ENCODE peak calls at places on chromosome 9, in seven cellular contexts. One of them, this sample, is unnamed.

GRCh38 chr9:37929441-37929895 is 25.5 kb upstream of the SLC25A51 start:
- DNase-seq in LoVo: no peak
- DNase-seq in amniotic stem cell: no peak
- DNase-seq in NCI-H69: no peak
- DNase-seq in ecto neural progenitor cell: no peak
- DNase-seq in SHP77 treated with DMSO at 0.1 percent for 48 hours: no peak
- DNase-seq in D341Med: no peak
- DNase-seq in this sample: no peak

GRCh38 chr9:102911185-102911584 is 83.9 kb upstream of the CYLC2 start:
- DNase-seq in LoVo: no peak
- DNase-seq in amniotic stem cell: no peak
- DNase-seq in NCI-H69: no peak
- DNase-seq in ecto neural progenitor cell: no peak
- DNase-seq in SHP77 treated with DMSO at 0.1 percent for 48 hours: no peak
- DNase-seq in D341Med: no peak
- DNase-seq in this sample: no peak

GRCh38 chr9:107999011-107999410 is 509.4 kb upstream of the KLF4 start:
- DNase-seq in LoVo: no peak
- DNase-seq in amniotic stem cell: no peak
- DNase-seq in NCI-H69: peak
- DNase-seq in ecto neural progenitor cell: peak
- DNase-seq in SHP77 treated with DMSO at 0.1 percent for 48 hours: no peak
- DNase-seq in D341Med: no peak
- DNase-seq in this sample: no peak

GRCh38 chr9:37947987-37948386 is 44.1 kb upstream of the SLC25A51 start:
- DNase-seq in LoVo: no peak
- DNase-seq in amniotic stem cell: no peak
- DNase-seq in NCI-H69: no peak
- DNase-seq in ecto neural progenitor cell: no peak
- DNase-seq in SHP77 treated with DMSO at 0.1 percent for 48 hours: no peak
- DNase-seq in D341Med: no peak
- DNase-seq in this sample: no peak

GRCh38 chr9:109164040-109164439 is 3.0 kb downstream of the FRRS1L start:
- DNase-seq in LoVo: no peak
- DNase-seq in amniotic stem cell: no peak
- DNase-seq in NCI-H69: no peak
- DNase-seq in ecto neural progenitor cell: no peak
- DNase-seq in SHP77 treated with DMSO at 0.1 percent for 48 hours: no peak
- DNase-seq in D341Med: no peak
- DNase-seq in this sample: no peak

GRCh38 chr9:5452286-5452609 is 1.9 kb downstream of the CD274 start:
- DNase-seq in LoVo: no peak
- DNase-seq in amniotic stem cell: no peak
- DNase-seq in NCI-H69: no peak
- DNase-seq in ecto neural progenitor cell: no peak
- DNase-seq in SHP77 treated with DMSO at 0.1 percent for 48 hours: no peak
- DNase-seq in D341Med: no peak
- DNase-seq in this sample: no peak

GRCh38 chr9:15837079-15837679 is 284.3 kb downstream of the CCDC171 start:
- DNase-seq in LoVo: peak
- DNase-seq in amniotic stem cell: peak
- DNase-seq in NCI-H69: peak
- DNase-seq in ecto neural progenitor cell: no peak
- DNase-seq in SHP77 treated with DMSO at 0.1 percent for 48 hours: peak
- DNase-seq in D341Med: peak
- DNase-seq in this sample: peak

GRCh38 chr9:8208465-8208864 is 408.9 kb upstream of the DMAC1 start:
- DNase-seq in LoVo: no peak
- DNase-seq in amniotic stem cell: no peak
- DNase-seq in NCI-H69: no peak
- DNase-seq in ecto neural progenitor cell: no peak
- DNase-seq in SHP77 treated with DMSO at 0.1 percent for 48 hours: no peak
- DNase-seq in D341Med: no peak
- DNase-seq in this sample: no peak

GRCh38 chr9:16105576-16105975 is 552.7 kb downstream of the CCDC171 start:
- DNase-seq in LoVo: no peak
- DNase-seq in amniotic stem cell: no peak
- DNase-seq in NCI-H69: no peak
- DNase-seq in ecto neural progenitor cell: no peak
- DNase-seq in SHP77 treated with DMSO at 0.1 percent for 48 hours: no peak
- DNase-seq in D341Med: no peak
- DNase-seq in this sample: no peak

GRCh38 chr9:124293712-124294504 is 36.2 kb downstream of the NEK6 start:
- DNase-seq in LoVo: no peak
- DNase-seq in amniotic stem cell: no peak
- DNase-seq in NCI-H69: peak
- DNase-seq in ecto neural progenitor cell: no peak
- DNase-seq in SHP77 treated with DMSO at 0.1 percent for 48 hours: no peak
- DNase-seq in D341Med: no peak
- DNase-seq in this sample: no peak

GRCh38 chr9:138104251-138105122 is 226.9 kb downstream of the CACNA1B start:
- DNase-seq in LoVo: no peak
- DNase-seq in amniotic stem cell: no peak
- DNase-seq in NCI-H69: no peak
- DNase-seq in ecto neural progenitor cell: peak
- DNase-seq in SHP77 treated with DMSO at 0.1 percent for 48 hours: no peak
- DNase-seq in D341Med: peak
- DNase-seq in this sample: no peak

GRCh38 chr9:126465977-126466376 is 139.3 kb downstream of the MVB12B start:
- DNase-seq in LoVo: no peak
- DNase-seq in amniotic stem cell: no peak
- DNase-seq in NCI-H69: no peak
- DNase-seq in ecto neural progenitor cell: no peak
- DNase-seq in SHP77 treated with DMSO at 0.1 percent for 48 hours: no peak
- DNase-seq in D341Med: no peak
- DNase-seq in this sample: no peak

GRCh38 chr9:31821583-31821982 is 562.9 kb upstream of the ACO1 start:
- DNase-seq in LoVo: no peak
- DNase-seq in amniotic stem cell: no peak
- DNase-seq in NCI-H69: no peak
- DNase-seq in ecto neural progenitor cell: no peak
- DNase-seq in SHP77 treated with DMSO at 0.1 percent for 48 hours: no peak
- DNase-seq in D341Med: no peak
- DNase-seq in this sample: no peak

GRCh38 chr9:98805506-98806272 is 1.8 kb upstream of the GALNT12 start:
- DNase-seq in LoVo: no peak
- DNase-seq in amniotic stem cell: no peak
- DNase-seq in NCI-H69: no peak
- DNase-seq in ecto neural progenitor cell: no peak
- DNase-seq in SHP77 treated with DMSO at 0.1 percent for 48 hours: no peak
- DNase-seq in D341Med: no peak
- DNase-seq in this sample: no peak

GRCh38 chr9:14021871-14022525 is 291.9 kb downstream of the NFIB start:
- DNase-seq in LoVo: no peak
- DNase-seq in amniotic stem cell: no peak
- DNase-seq in NCI-H69: no peak
- DNase-seq in ecto neural progenitor cell: no peak
- DNase-seq in SHP77 treated with DMSO at 0.1 percent for 48 hours: no peak
- DNase-seq in D341Med: no peak
- DNase-seq in this sample: no peak

GRCh38 chr9:114110180-114110579 is 11.1 kb upstream of the KIF12 start:
- DNase-seq in LoVo: no peak
- DNase-seq in amniotic stem cell: no peak
- DNase-seq in NCI-H69: no peak
- DNase-seq in ecto neural progenitor cell: no peak
- DNase-seq in SHP77 treated with DMSO at 0.1 percent for 48 hours: no peak
- DNase-seq in D341Med: no peak
- DNase-seq in this sample: no peak

GRCh38 chr9:97853844-97854695 is 1.0 kb downstream of the FOXE1 start:
- DNase-seq in LoVo: no peak
- DNase-seq in amniotic stem cell: no peak
- DNase-seq in NCI-H69: peak
- DNase-seq in ecto neural progenitor cell: no peak
- DNase-seq in SHP77 treated with DMSO at 0.1 percent for 48 hours: no peak
- DNase-seq in D341Med: peak
- DNase-seq in this sample: peak

GRCh38 chr9:129258823-129259301 is 80.8 kb upstream of the IER5L start:
- DNase-seq in LoVo: no peak
- DNase-seq in amniotic stem cell: no peak
- DNase-seq in NCI-H69: no peak
- DNase-seq in ecto neural progenitor cell: no peak
- DNase-seq in SHP77 treated with DMSO at 0.1 percent for 48 hours: no peak
- DNase-seq in D341Med: no peak
- DNase-seq in this sample: no peak

GRCh38 chr9:114286146-114286679 is 36.7 kb upstream of the ORM1 start:
- DNase-seq in LoVo: no peak
- DNase-seq in amniotic stem cell: no peak
- DNase-seq in NCI-H69: no peak
- DNase-seq in ecto neural progenitor cell: peak
- DNase-seq in SHP77 treated with DMSO at 0.1 percent for 48 hours: no peak
- DNase-seq in D341Med: no peak
- DNase-seq in this sample: no peak

GRCh38 chr9:107792596-107792995 is 303.0 kb upstream of the KLF4 start:
- DNase-seq in LoVo: peak
- DNase-seq in amniotic stem cell: no peak
- DNase-seq in NCI-H69: no peak
- DNase-seq in ecto neural progenitor cell: no peak
- DNase-seq in SHP77 treated with DMSO at 0.1 percent for 48 hours: no peak
- DNase-seq in D341Med: no peak
- DNase-seq in this sample: no peak

GRCh38 chr9:99807276-99807852 is 14.3 kb upstream of the NR4A3 start:
- DNase-seq in LoVo: peak
- DNase-seq in amniotic stem cell: peak
- DNase-seq in NCI-H69: peak
- DNase-seq in ecto neural progenitor cell: peak
- DNase-seq in SHP77 treated with DMSO at 0.1 percent for 48 hours: peak
- DNase-seq in D341Med: peak
- DNase-seq in this sample: peak

GRCh38 chr9:35495984-35496383 is 6.1 kb downstream of the RUSC2 start:
- DNase-seq in LoVo: no peak
- DNase-seq in amniotic stem cell: no peak
- DNase-seq in NCI-H69: no peak
- DNase-seq in ecto neural progenitor cell: no peak
- DNase-seq in SHP77 treated with DMSO at 0.1 percent for 48 hours: no peak
- DNase-seq in D341Med: no peak
- DNase-seq in this sample: no peak

GRCh38 chr9:127104465-127105311 is 17.7 kb downstream of the ANGPTL2 start:
- DNase-seq in LoVo: no peak
- DNase-seq in amniotic stem cell: no peak
- DNase-seq in NCI-H69: peak
- DNase-seq in ecto neural progenitor cell: no peak
- DNase-seq in SHP77 treated with DMSO at 0.1 percent for 48 hours: no peak
- DNase-seq in D341Med: no peak
- DNase-seq in this sample: peak

GRCh38 chr9:133769511-133770075 is 31.4 kb upstream of the SARDH start:
- DNase-seq in LoVo: no peak
- DNase-seq in amniotic stem cell: no peak
- DNase-seq in NCI-H69: no peak
- DNase-seq in ecto neural progenitor cell: no peak
- DNase-seq in SHP77 treated with DMSO at 0.1 percent for 48 hours: no peak
- DNase-seq in D341Med: no peak
- DNase-seq in this sample: no peak

GRCh38 chr9:114050226-114050568 is 27.9 kb downstream of the AMBP start:
- DNase-seq in LoVo: no peak
- DNase-seq in amniotic stem cell: no peak
- DNase-seq in NCI-H69: no peak
- DNase-seq in ecto neural progenitor cell: no peak
- DNase-seq in SHP77 treated with DMSO at 0.1 percent for 48 hours: no peak
- DNase-seq in D341Med: no peak
- DNase-seq in this sample: no peak

GRCh38 chr9:121995997-121996396 is 97.1 kb downstream of the TTLL11 start:
- DNase-seq in LoVo: no peak
- DNase-seq in amniotic stem cell: no peak
- DNase-seq in NCI-H69: no peak
- DNase-seq in ecto neural progenitor cell: no peak
- DNase-seq in SHP77 treated with DMSO at 0.1 percent for 48 hours: no peak
- DNase-seq in D341Med: no peak
- DNase-seq in this sample: no peak

GRCh38 chr9:92242779-92243136 is 50.7 kb downstream of the IARS1 start:
- DNase-seq in LoVo: no peak
- DNase-seq in amniotic stem cell: no peak
- DNase-seq in NCI-H69: no peak
- DNase-seq in ecto neural progenitor cell: no peak
- DNase-seq in SHP77 treated with DMSO at 0.1 percent for 48 hours: no peak
- DNase-seq in D341Med: no peak
- DNase-seq in this sample: no peak

GRCh38 chr9:131640438-131641181 is 95.3 kb downstream of the PRRT1B start:
- DNase-seq in LoVo: no peak
- DNase-seq in amniotic stem cell: no peak
- DNase-seq in NCI-H69: no peak
- DNase-seq in ecto neural progenitor cell: no peak
- DNase-seq in SHP77 treated with DMSO at 0.1 percent for 48 hours: no peak
- DNase-seq in D341Med: no peak
- DNase-seq in this sample: no peak

GRCh38 chr9:88531920-88532319 is 3.1 kb upstream of the NXNL2 start:
- DNase-seq in LoVo: no peak
- DNase-seq in amniotic stem cell: no peak
- DNase-seq in NCI-H69: peak
- DNase-seq in ecto neural progenitor cell: no peak
- DNase-seq in SHP77 treated with DMSO at 0.1 percent for 48 hours: no peak
- DNase-seq in D341Med: no peak
- DNase-seq in this sample: no peak

GRCh38 chr9:84277646-84278045 is 62.9 kb downstream of the SLC28A3 start:
- DNase-seq in LoVo: peak
- DNase-seq in amniotic stem cell: no peak
- DNase-seq in NCI-H69: no peak
- DNase-seq in ecto neural progenitor cell: no peak
- DNase-seq in SHP77 treated with DMSO at 0.1 percent for 48 hours: no peak
- DNase-seq in D341Med: no peak
- DNase-seq in this sample: no peak

GRCh38 chr9:136568288-136569081 is 22.6 kb upstream of the NOTCH1 start:
- DNase-seq in LoVo: no peak
- DNase-seq in amniotic stem cell: no peak
- DNase-seq in NCI-H69: no peak
- DNase-seq in ecto neural progenitor cell: no peak
- DNase-seq in SHP77 treated with DMSO at 0.1 percent for 48 hours: no peak
- DNase-seq in D341Med: no peak
- DNase-seq in this sample: no peak

This sample was measured in NCI-H82.